ENCODE peak calls at places on chromosomes 5 and 9, in six cellular contexts. One of them, this sample, is unnamed.

GRCh38 chr5:172707285-172708182 is 63.5 kb downstream of the DUSP1 start:
- DNase-seq in astrocyte of the spinal cord: peak
- DNase-seq in posterior cingulate gyrus: peak
- DNase-seq in CD8-positive, alpha-beta memory T cell: no peak
- DNase-seq in GM13977: no peak
- DNase-seq in EL: peak
- DNase-seq in this sample: peak

GRCh38 chr5:148992265-148992664 is 70.6 kb downstream of the SH3TC2 start:
- DNase-seq in astrocyte of the spinal cord: no peak
- DNase-seq in EL: no peak
- DNase-seq in posterior cingulate gyrus: no peak
- DNase-seq in GM13977: no peak
- DNase-seq in CD8-positive, alpha-beta memory T cell: no peak
- DNase-seq in this sample: no peak

GRCh38 chr5:401216-402034 is 41.6 kb upstream of the EXOC3 start:
- DNase-seq in EL: no peak
- DNase-seq in posterior cingulate gyrus: no peak
- DNase-seq in GM13977: peak
- DNase-seq in CD8-positive, alpha-beta memory T cell: no peak
- DNase-seq in astrocyte of the spinal cord: no peak
- DNase-seq in this sample: no peak

GRCh38 chr5:143554918-143555477 is 151.5 kb upstream of the NR3C1 start:
- DNase-seq in posterior cingulate gyrus: no peak
- DNase-seq in astrocyte of the spinal cord: peak
- DNase-seq in GM13977: no peak
- DNase-seq in CD8-positive, alpha-beta memory T cell: no peak
- DNase-seq in EL: peak
- DNase-seq in this sample: no peak

GRCh38 chr5:174724484-174725260 is at the start of gene MSX2:
- DNase-seq in GM13977: no peak
- DNase-seq in EL: peak
- DNase-seq in posterior cingulate gyrus: peak
- DNase-seq in astrocyte of the spinal cord: peak
- DNase-seq in CD8-positive, alpha-beta memory T cell: no peak
- DNase-seq in this sample: peak

GRCh38 chr9:93899609-93900435 is 55.3 kb downstream of the BARX1 start:
- DNase-seq in astrocyte of the spinal cord: no peak
- DNase-seq in posterior cingulate gyrus: no peak
- DNase-seq in EL: no peak
- DNase-seq in GM13977: no peak
- DNase-seq in CD8-positive, alpha-beta memory T cell: no peak
- DNase-seq in this sample: no peak

GRCh38 chr9:16138961-16139441 is 586.2 kb downstream of the CCDC171 start:
- DNase-seq in astrocyte of the spinal cord: peak
- DNase-seq in CD8-positive, alpha-beta memory T cell: no peak
- DNase-seq in GM13977: no peak
- DNase-seq in posterior cingulate gyrus: no peak
- DNase-seq in EL: peak
- DNase-seq in this sample: peak

GRCh38 chr5:20572560-20572959 is 584.6 kb upstream of the CDH18 start:
- DNase-seq in CD8-positive, alpha-beta memory T cell: no peak
- DNase-seq in GM13977: no peak
- DNase-seq in EL: peak
- DNase-seq in posterior cingulate gyrus: no peak
- DNase-seq in astrocyte of the spinal cord: peak
- DNase-seq in this sample: no peak

This sample was measured in heart left ventricle.